ENCODE peak calls at places on chromosomes 11 and 22, in five cellular contexts. D is stomach; P is SK-N-DZ; W is NCI-H146; J is activated CD4-positive, CD25-positive, alpha-beta regulatory T cell treated with anti-CD3 and anti-CD28 coated beads, Interleukin-2, amount 50 U/mL, for 72 hours. X is an unnamed sample.

GRCh38 chr11:90798769-90799168 is 575.9 kb upstream of the CHORDC1 start:
- DNase-seq in D (no peak), P (no peak), W (no peak), J (no peak), X (no peak)

GRCh38 chr11:9264381-9265210 is 554 bp downstream of the DENND5A start:
- DNase-seq in D (peak; percentile 47), P (peak; percentile 44), W (peak; percentile 50), J (peak; percentile 54), X (peak; percentile 87)

GRCh38 chr11:91104237-91104636 is 881.4 kb upstream of the CHORDC1 start:
- DNase-seq in D (no peak), P (no peak), W (no peak), J (no peak), X (peak; percentile 44)

GRCh38 chr11:111469200-111469599 is 43.0 kb downstream of the BTG4 start:
- DNase-seq in D (no peak), P (peak; percentile 20), W (no peak), J (no peak), X (peak; percentile 49)

GRCh38 chr22:39219071-39220050 is 25.4 kb downstream of the PDGFB start:
- DNase-seq in D (no peak), P (no peak), W (no peak), J (peak; percentile 14), X (no peak)

GRCh38 chr11:62071408-62071807 is 52.4 kb upstream of the INCENP start:
- DNase-seq in D (no peak), P (no peak), W (no peak), J (no peak), X (peak; percentile 29)

GRCh38 chr22:27903805-27904473 is 15.1 kb downstream of the PITPNB start:
- DNase-seq in D (no peak), P (no peak), W (no peak), J (no peak), X (no peak)

GRCh38 chr11:61607920-61608599 is 27.2 kb upstream of the SYT7 start:
- DNase-seq in D (no peak), P (no peak), W (no peak), J (no peak), X (no peak)

GRCh38 chr22:27918351-27919221 is 470 bp downstream of the PITPNB start:
- DNase-seq in D (peak; percentile 33), P (peak; percentile 59), W (peak; percentile 62), J (peak; percentile 59), X (peak; percentile 48)

GRCh38 chr11:100855466-100856067 is 168.5 kb downstream of the ARHGAP42 start:
- DNase-seq in D (no peak), P (peak; percentile 49), W (peak; percentile 12), J (no peak), X (peak; percentile 76)

GRCh38 chr11:75063732-75064314 is 32.9 kb downstream of the OR2AT4 start:
- DNase-seq in D (no peak), P (no peak), W (no peak), J (no peak), X (peak; percentile 67)

GRCh38 chr22:42375982-42376381 is 56.2 kb downstream of the NFAM1 start:
- DNase-seq in D (no peak), P (no peak), W (no peak), J (no peak), X (no peak)

GRCh38 chr11:62444271-62444833 is 25.5 kb downstream of the SCGB1A1 start:
- DNase-seq in D (peak; percentile 30), P (peak; percentile 68), W (peak; percentile 92), J (peak; percentile 49), X (peak; percentile 74)

GRCh38 chr22:38316340-38317236 is 645 bp downstream of the CSNK1E start:
- DNase-seq in D (peak; percentile 66), P (peak; percentile 43), W (peak; percentile 35), J (peak; percentile 58), X (peak; percentile 56)

GRCh38 chr22:29083576-29084566 is 11.0 kb downstream of the KREMEN1 start:
- DNase-seq in D (no peak), P (no peak), W (no peak), J (no peak), X (peak; percentile 52)

GRCh38 chr11:128786507-128786906 is 80.6 kb downstream of the KCNJ1 start:
- DNase-seq in D (no peak), P (no peak), W (no peak), J (no peak), X (no peak)

GRCh38 chr11:45924927-45925326 is 2.5 kb downstream of the LARGE2 start:
- DNase-seq in D (no peak), P (no peak), W (no peak), J (no peak), X (no peak)

GRCh38 chr11:132844956-132845355 is 687.3 kb downstream of the OPCML start:
- DNase-seq in D (no peak), P (no peak), W (no peak), J (no peak), X (peak; percentile 33)

GRCh38 chr22:35892192-35892591 is 136.4 kb downstream of the RBFOX2 start:
- DNase-seq in D (no peak), P (no peak), W (no peak), J (no peak), X (peak; percentile 82)

GRCh38 chr11:95375881-95376280 is 144.9 kb upstream of the SESN3 start:
- DNase-seq in D (no peak), P (no peak), W (no peak), J (no peak), X (peak; percentile 98)

GRCh38 chr11:14075118-14075601 is 112.6 kb downstream of the SPON1 start:
- DNase-seq in D (no peak), P (no peak), W (no peak), J (peak; percentile 42), X (peak; percentile 59)

GRCh38 chr22:37018815-37019308 is 385 bp downstream of the TST start:
- DNase-seq in D (peak; percentile 67), P (peak; percentile 36), W (peak; percentile 41), J (no peak), X (peak; percentile 41)